ENCODE peak calls at places on chromosomes 7 and 10, in nine cellular contexts. One of them, this sample, is unnamed.

GRCh38 chr10:132405463-132405991 is 8.5 kb downstream of the PWWP2B start:
- DNase-seq in left lung: no peak
- DNase-seq in breast epithelium: no peak
- DNase-seq in hepatocyte: no peak
- DNase-seq in uterus: no peak
- DNase-seq in left ventricle myocardium inferior: no peak
- DNase-seq in Caco-2: no peak
- DNase-seq in GM23338: peak; percentile 59
- DNase-seq in Panc1: no peak
- DNase-seq in this sample: no peak

GRCh38 chr7:33692956-33693355 is 212.4 kb upstream of the BMPER start:
- DNase-seq in uterus: no peak
- DNase-seq in GM23338: no peak
- DNase-seq in left lung: no peak
- DNase-seq in left ventricle myocardium inferior: no peak
- DNase-seq in hepatocyte: no peak
- DNase-seq in Panc1: no peak
- DNase-seq in breast epithelium: no peak
- DNase-seq in Caco-2: no peak
- DNase-seq in this sample: no peak

GRCh38 chr10:986137-986825 is 2.0 kb upstream of the GTPBP4 start:
- DNase-seq in Caco-2: peak; percentile 77
- DNase-seq in uterus: no peak
- DNase-seq in hepatocyte: peak; percentile 58
- DNase-seq in left ventricle myocardium inferior: no peak
- DNase-seq in Panc1: no peak
- DNase-seq in breast epithelium: no peak
- DNase-seq in left lung: peak; percentile 85
- DNase-seq in GM23338: no peak
- DNase-seq in this sample: no peak

GRCh38 chr7:148893071-148893470 is 9.0 kb upstream of the EZH2 start:
- DNase-seq in GM23338: no peak
- DNase-seq in Caco-2: no peak
- DNase-seq in breast epithelium: no peak
- DNase-seq in left ventricle myocardium inferior: no peak
- DNase-seq in hepatocyte: no peak
- DNase-seq in uterus: no peak
- DNase-seq in Panc1: no peak
- DNase-seq in left lung: no peak
- DNase-seq in this sample: no peak

GRCh38 chr7:142338633-142339501 is 81.0 kb upstream of the PRSS58 start:
- DNase-seq in left lung: no peak
- DNase-seq in Caco-2: no peak
- DNase-seq in hepatocyte: no peak
- DNase-seq in breast epithelium: no peak
- DNase-seq in Panc1: no peak
- DNase-seq in uterus: no peak
- DNase-seq in GM23338: peak; percentile 86
- DNase-seq in left ventricle myocardium inferior: no peak
- DNase-seq in this sample: peak; percentile 5

GRCh38 chr7:66403562-66403961 is 198.4 kb downstream of the TPST1 start:
- DNase-seq in breast epithelium: no peak
- DNase-seq in left ventricle myocardium inferior: no peak
- DNase-seq in Caco-2: no peak
- DNase-seq in uterus: no peak
- DNase-seq in GM23338: no peak
- DNase-seq in left lung: no peak
- DNase-seq in hepatocyte: no peak
- DNase-seq in Panc1: no peak
- DNase-seq in this sample: no peak

GRCh38 chr7:38798552-38799267 is 110.3 kb downstream of the VPS41 start:
- DNase-seq in left lung: no peak
- DNase-seq in GM23338: peak; percentile 91
- DNase-seq in left ventricle myocardium inferior: no peak
- DNase-seq in Caco-2: no peak
- DNase-seq in hepatocyte: no peak
- DNase-seq in Panc1: no peak
- DNase-seq in uterus: no peak
- DNase-seq in breast epithelium: no peak
- DNase-seq in this sample: peak; percentile 49

GRCh38 chr7:134327896-134328295 is 11.2 kb upstream of the SLC35B4 start:
- DNase-seq in uterus: peak; percentile 20
- DNase-seq in left ventricle myocardium inferior: no peak
- DNase-seq in GM23338: peak; percentile 90
- DNase-seq in Panc1: peak; percentile 38
- DNase-seq in breast epithelium: no peak
- DNase-seq in left lung: no peak
- DNase-seq in hepatocyte: peak; percentile 38
- DNase-seq in Caco-2: peak; percentile 56
- DNase-seq in this sample: peak; percentile 87

GRCh38 chr10:96579133-96579532 is 7.7 kb downstream of the TM9SF3 start:
- DNase-seq in breast epithelium: no peak
- DNase-seq in left lung: no peak
- DNase-seq in Panc1: no peak
- DNase-seq in uterus: no peak
- DNase-seq in GM23338: no peak
- DNase-seq in Caco-2: no peak
- DNase-seq in left ventricle myocardium inferior: no peak
- DNase-seq in hepatocyte: no peak
- DNase-seq in this sample: no peak

GRCh38 chr7:106814887-106815286 is 50.2 kb upstream of the PIK3CG start:
- DNase-seq in Panc1: no peak
- DNase-seq in Caco-2: no peak
- DNase-seq in hepatocyte: no peak
- DNase-seq in left ventricle myocardium inferior: no peak
- DNase-seq in left lung: no peak
- DNase-seq in uterus: no peak
- DNase-seq in GM23338: no peak
- DNase-seq in breast epithelium: no peak
- DNase-seq in this sample: no peak

GRCh38 chr10:9858816-9859215 is 1158.9 kb upstream of the CELF2 start:
- DNase-seq in hepatocyte: no peak
- DNase-seq in breast epithelium: no peak
- DNase-seq in uterus: no peak
- DNase-seq in Caco-2: no peak
- DNase-seq in left ventricle myocardium inferior: no peak
- DNase-seq in GM23338: no peak
- DNase-seq in Panc1: no peak
- DNase-seq in left lung: no peak
- DNase-seq in this sample: no peak

GRCh38 chr7:47416454-47417121 is 165.3 kb downstream of the TNS3 start:
- DNase-seq in hepatocyte: no peak
- DNase-seq in Caco-2: peak; percentile 19
- DNase-seq in left lung: no peak
- DNase-seq in uterus: no peak
- DNase-seq in Panc1: no peak
- DNase-seq in left ventricle myocardium inferior: no peak
- DNase-seq in GM23338: no peak
- DNase-seq in breast epithelium: no peak
- DNase-seq in this sample: no peak

GRCh38 chr7:11492307-11492706 is 339.7 kb downstream of the THSD7A start:
- DNase-seq in uterus: no peak
- DNase-seq in hepatocyte: no peak
- DNase-seq in left ventricle myocardium inferior: no peak
- DNase-seq in Panc1: no peak
- DNase-seq in Caco-2: no peak
- DNase-seq in GM23338: no peak
- DNase-seq in left lung: no peak
- DNase-seq in breast epithelium: no peak
- DNase-seq in this sample: no peak

GRCh38 chr7:87581723-87582122 is 19.0 kb downstream of the ABCB1 start:
- DNase-seq in left ventricle myocardium inferior: no peak
- DNase-seq in breast epithelium: no peak
- DNase-seq in left lung: no peak
- DNase-seq in Caco-2: no peak
- DNase-seq in uterus: no peak
- DNase-seq in Panc1: no peak
- DNase-seq in hepatocyte: no peak
- DNase-seq in GM23338: no peak
- DNase-seq in this sample: no peak

GRCh38 chr10:96509017-96509641 is 4.6 kb downstream of the TLL2 start:
- DNase-seq in breast epithelium: no peak
- DNase-seq in Caco-2: no peak
- DNase-seq in uterus: no peak
- DNase-seq in left lung: no peak
- DNase-seq in Panc1: no peak
- DNase-seq in GM23338: peak; percentile 76
- DNase-seq in left ventricle myocardium inferior: no peak
- DNase-seq in hepatocyte: no peak
- DNase-seq in this sample: no peak

GRCh38 chr7:9240016-9240415 is 806.6 kb downstream of the NXPH1 start:
- DNase-seq in left lung: no peak
- DNase-seq in Panc1: no peak
- DNase-seq in GM23338: no peak
- DNase-seq in Caco-2: no peak
- DNase-seq in hepatocyte: no peak
- DNase-seq in left ventricle myocardium inferior: no peak
- DNase-seq in uterus: no peak
- DNase-seq in breast epithelium: no peak
- DNase-seq in this sample: no peak

DNA sequence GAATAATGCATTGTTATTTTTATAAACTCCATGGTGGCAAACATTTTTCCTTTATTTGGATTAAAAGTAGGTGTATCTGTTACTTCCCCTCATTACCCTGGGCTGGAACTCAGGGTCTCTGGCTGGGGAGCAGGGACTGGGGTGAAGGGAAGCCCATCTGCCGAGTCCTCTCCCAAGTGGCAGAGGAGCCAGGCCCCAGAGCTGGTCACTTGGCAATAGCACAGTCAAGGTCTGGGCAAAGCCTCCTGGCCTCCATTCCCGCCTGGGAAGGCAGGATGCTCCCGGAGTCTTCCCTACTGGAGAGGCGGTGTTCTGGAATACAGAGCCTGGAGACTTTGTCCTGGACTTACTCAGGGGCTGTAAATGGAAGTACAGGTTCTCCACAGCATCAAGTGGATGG is 76.2 kb downstream of the CDH23 start:
- DNase-seq in breast epithelium: no peak
- DNase-seq in uterus: no peak
- DNase-seq in hepatocyte: no peak
- DNase-seq in GM23338: no peak
- DNase-seq in left lung: no peak
- DNase-seq in Caco-2: no peak
- DNase-seq in Panc1: no peak
- DNase-seq in left ventricle myocardium inferior: no peak
- DNase-seq in this sample: no peak
- H3K4me1 ChIP-seq in breast epithelium: peaks cover 7% of the 10 kb centered on the region
- H3K4me1 ChIP-seq in uterus: peaks cover 10% of the 10 kb centered on the region
- H3K4me1 ChIP-seq in hepatocyte: no peaks in the 10 kb centered on the region
- H3K4me1 ChIP-seq in GM23338: peaks cover 7% of the 10 kb centered on the region
- H3K4me1 ChIP-seq in left lung: peaks cover 15% of the 10 kb centered on the region
- H3K4me1 ChIP-seq in Caco-2: peaks cover 10% of the 10 kb centered on the region
- H3K4me1 ChIP-seq in Panc1: no peaks in the 10 kb centered on the region
- H3K4me1 ChIP-seq in left ventricle myocardium inferior: peaks cover 77% of the 10 kb centered on the region
- H3K4me1 ChIP-seq in this sample: no peaks in the 10 kb centered on the region

GRCh38 chr7:254337-255037 is 35.5 kb upstream of the FOXL3 start:
- DNase-seq in hepatocyte: no peak
- DNase-seq in left ventricle myocardium inferior: no peak
- DNase-seq in breast epithelium: no peak
- DNase-seq in Panc1: no peak
- DNase-seq in Caco-2: no peak
- DNase-seq in GM23338: no peak
- DNase-seq in uterus: no peak
- DNase-seq in left lung: no peak
- DNase-seq in this sample: no peak

GRCh38 chr7:253491-254336 is 36.3 kb upstream of the FOXL3 start:
- DNase-seq in left lung: no peak
- DNase-seq in left ventricle myocardium inferior: no peak
- DNase-seq in Caco-2: no peak
- DNase-seq in GM23338: no peak
- DNase-seq in uterus: no peak
- DNase-seq in Panc1: no peak
- DNase-seq in hepatocyte: no peak
- DNase-seq in breast epithelium: no peak
- DNase-seq in this sample: no peak

GRCh38 chr7:252216-252965 is 37.6 kb upstream of the FOXL3 start:
- DNase-seq in uterus: no peak
- DNase-seq in GM23338: no peak
- DNase-seq in left lung: no peak
- DNase-seq in hepatocyte: no peak
- DNase-seq in Panc1: no peak
- DNase-seq in Caco-2: no peak
- DNase-seq in breast epithelium: no peak
- DNase-seq in left ventricle myocardium inferior: no peak
- DNase-seq in this sample: no peak

GRCh38 chr7:251446-252175 is 38.4 kb upstream of the FOXL3 start:
- DNase-seq in Caco-2: no peak
- DNase-seq in left lung: no peak
- DNase-seq in left ventricle myocardium inferior: no peak
- DNase-seq in breast epithelium: no peak
- DNase-seq in GM23338: no peak
- DNase-seq in hepatocyte: no peak
- DNase-seq in uterus: no peak
- DNase-seq in Panc1: no peak
- DNase-seq in this sample: no peak

GRCh38 chr7:252981-253380 is 37.0 kb upstream of the FOXL3 start:
- DNase-seq in left ventricle myocardium inferior: no peak
- DNase-seq in left lung: no peak
- DNase-seq in GM23338: no peak
- DNase-seq in Caco-2: no peak
- DNase-seq in hepatocyte: no peak
- DNase-seq in Panc1: no peak
- DNase-seq in breast epithelium: no peak
- DNase-seq in uterus: no peak
- DNase-seq in this sample: no peak
- H3K36me3 ChIP-seq in left ventricle myocardium inferior: peaks cover 92% of the 10 kb centered on the region
- H3K36me3 ChIP-seq in left lung: no peaks in the 10 kb centered on the region
- H3K36me3 ChIP-seq in GM23338: no peaks in the 10 kb centered on the region
- H3K36me3 ChIP-seq in Caco-2: peaks cover 6% of the 10 kb centered on the region
- H3K36me3 ChIP-seq in hepatocyte: no peaks in the 10 kb centered on the region
- H3K36me3 ChIP-seq in Panc1: no peaks in the 10 kb centered on the region
- H3K36me3 ChIP-seq in breast epithelium: peaks cover 13% of the 10 kb centered on the region
- H3K36me3 ChIP-seq in uterus: no peaks in the 10 kb centered on the region
- H3K36me3 ChIP-seq in this sample: no peaks in the 10 kb centered on the region

GRCh38 chr7:132428247-132428919 is 147.9 kb downstream of the PLXNA4 start:
- DNase-seq in hepatocyte: no peak
- DNase-seq in Caco-2: no peak
- DNase-seq in Panc1: no peak
- DNase-seq in left lung: no peak
- DNase-seq in GM23338: no peak
- DNase-seq in breast epithelium: no peak
- DNase-seq in left ventricle myocardium inferior: no peak
- DNase-seq in uterus: no peak
- DNase-seq in this sample: no peak
- H3K4me1 ChIP-seq in hepatocyte: peaks cover 11% of the 10 kb centered on the region
- H3K4me1 ChIP-seq in Caco-2: no peaks in the 10 kb centered on the region
- H3K4me1 ChIP-seq in Panc1: no peaks in the 10 kb centered on the region
- H3K4me1 ChIP-seq in left lung: no peaks in the 10 kb centered on the region
- H3K4me1 ChIP-seq in GM23338: peaks cover 12% of the 10 kb centered on the region
- H3K4me1 ChIP-seq in breast epithelium: no peaks in the 10 kb centered on the region
- H3K4me1 ChIP-seq in left ventricle myocardium inferior: peaks cover 65% of the 10 kb centered on the region
- H3K4me1 ChIP-seq in uterus: no peaks in the 10 kb centered on the region
- H3K4me1 ChIP-seq in this sample: no peaks in the 10 kb centered on the region

DNA sequence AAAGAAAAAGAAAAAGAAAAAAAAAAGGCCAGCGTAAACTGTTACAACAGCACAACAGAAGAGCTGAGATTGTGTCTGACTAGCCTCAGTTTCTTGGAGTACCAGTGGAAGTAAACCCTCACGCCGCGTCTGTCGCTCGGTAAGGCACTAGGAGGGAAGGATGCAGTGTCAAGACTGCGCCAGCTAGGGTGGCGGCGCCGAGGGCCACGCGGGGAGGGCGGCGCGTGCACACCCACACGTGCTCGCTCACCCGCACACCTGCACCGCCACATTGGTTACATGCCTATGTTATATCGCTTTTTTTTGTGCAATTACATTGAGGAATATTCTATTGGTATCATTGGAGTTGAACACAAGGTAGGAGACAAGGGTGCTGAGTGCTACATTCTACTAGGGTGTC is 48.2 kb downstream of the CLEC2L start:
- DNase-seq in left lung: no peak
- DNase-seq in uterus: no peak
- DNase-seq in GM23338: no peak
- DNase-seq in Panc1: no peak
- DNase-seq in hepatocyte: no peak
- DNase-seq in left ventricle myocardium inferior: no peak
- DNase-seq in breast epithelium: peak; percentile 25
- DNase-seq in Caco-2: no peak
- DNase-seq in this sample: no peak
- H3K36me3 ChIP-seq in left lung: no peaks in the 10 kb centered on the region
- H3K36me3 ChIP-seq in uterus: no peaks in the 10 kb centered on the region
- H3K36me3 ChIP-seq in GM23338: no peaks in the 10 kb centered on the region
- H3K36me3 ChIP-seq in Panc1: no peaks in the 10 kb centered on the region
- H3K36me3 ChIP-seq in hepatocyte: no peaks in the 10 kb centered on the region
- H3K36me3 ChIP-seq in left ventricle myocardium inferior: peaks cover 77% of the 10 kb centered on the region
- H3K36me3 ChIP-seq in breast epithelium: peaks cover 8% of the 10 kb centered on the region
- H3K36me3 ChIP-seq in Caco-2: no peaks in the 10 kb centered on the region
- H3K36me3 ChIP-seq in this sample: no peaks in the 10 kb centered on the region